ENCODE peak calls at places on chromosomes 7 and 10, in seven cellular contexts. D, V, Y, M, O, P and F are unnamed samples.

GRCh38 chr7:134317434-134317833 is 704 bp upstream of the SLC35B4 start:
- DNase-seq in D (no peak), V (no peak), Y (no peak), M (no peak), O (no peak), P (no peak), F (no peak)

GRCh38 chr7:39565538-39565937 is 666 bp upstream of the YAE1 start:
- DNase-seq in D (no peak), V (no peak), Y (no peak), M (no peak), O (no peak), P (no peak), F (no peak)

GRCh38 chr10:32347363-32347735 is 391 bp upstream of the EPC1 start:
- DNase-seq in D (no peak), V (no peak), Y (no peak), M (no peak), O (no peak), P (no peak), F (no peak)

GRCh38 chr7:151768805-151769188 is 108.1 kb downstream of the PRKAG2 start:
- DNase-seq in D (no peak), V (no peak), Y (no peak), M (no peak), O (no peak), P (no peak), F (no peak)

GRCh38 chr10:86942441-86943315 is 14.7 kb downstream of the MMRN2 start:
- DNase-seq in D (no peak), V (no peak), Y (no peak), M (no peak), O (no peak), P (no peak), F (no peak)

GRCh38 chr7:138014686-138015085 is 12.8 kb upstream of the CREB3L2 start:
- DNase-seq in D (no peak), V (no peak), Y (no peak), M (no peak), O (no peak), P (no peak), F (no peak)

GRCh38 chr10:88553116-88553752 is 29.9 kb downstream of the RNLS start:
- DNase-seq in D (no peak), V (peak), Y (peak), M (peak), O (peak), P (peak), F (no peak)

GRCh38 chr10:52706347-52707070 is 66.1 kb downstream of the MBL2 start:
- DNase-seq in D (no peak), V (no peak), Y (no peak), M (no peak), O (no peak), P (no peak), F (no peak)

GRCh38 chr10:124132306-124132705 is 38.9 kb upstream of the CHST15 start:
- DNase-seq in D (no peak), V (no peak), Y (no peak), M (no peak), O (no peak), P (no peak), F (no peak)

GRCh38 chr10:121580276-121581116 is 17.7 kb downstream of the FGFR2 start:
- DNase-seq in D (no peak), V (no peak), Y (no peak), M (no peak), O (no peak), P (no peak), F (no peak)

GRCh38 chr10:79314761-79315601 is 32.3 kb upstream of the PPIF start:
- DNase-seq in D (no peak), V (no peak), Y (no peak), M (no peak), O (no peak), P (no peak), F (no peak)

GRCh38 chr7:156236936-156237599 is 403.5 kb upstream of the RNF32 start:
- DNase-seq in D (no peak), V (no peak), Y (no peak), M (no peak), O (no peak), P (no peak), F (no peak)

GRCh38 chr10:14259696-14260595 is 70.8 kb downstream of the FRMD4A start:
- DNase-seq in D (no peak), V (no peak), Y (no peak), M (no peak), O (no peak), P (no peak), F (peak)

GRCh38 chr10:71691405-71691804 is 28.2 kb downstream of the C10orf105 start:
- DNase-seq in D (no peak), V (no peak), Y (no peak), M (no peak), O (no peak), P (no peak), F (no peak)

GRCh38 chr7:111877931-111878330 is 315.6 kb upstream of the IMMP2L start:
- DNase-seq in D (no peak), V (no peak), Y (no peak), M (no peak), O (no peak), P (no peak), F (no peak)

GRCh38 chr7:148738737-148739535 is 40.2 kb downstream of the CUL1 start:
- DNase-seq in D (no peak), V (no peak), Y (no peak), M (no peak), O (no peak), P (no peak), F (no peak)

GRCh38 chr10:124686707-124687376 is 57.3 kb downstream of the FAM53B start:
- DNase-seq in D (no peak), V (no peak), Y (no peak), M (no peak), O (no peak), P (no peak), F (no peak)

GRCh38 chr7:25553005-25553404 is 324.7 kb upstream of the NPVF start:
- DNase-seq in D (no peak), V (no peak), Y (no peak), M (no peak), O (no peak), P (no peak), F (no peak)

GRCh38 chr7:79455173-79455790 is 1.8 kb upstream of the MAGI2 start:
- DNase-seq in D (no peak), V (no peak), Y (no peak), M (no peak), O (no peak), P (no peak), F (no peak)

GRCh38 chr10:63057509-63057908 is 75.6 kb upstream of the NRBF2 start:
- DNase-seq in D (no peak), V (no peak), Y (no peak), M (no peak), O (no peak), P (no peak), F (no peak)

GRCh38 chr10:49350856-49351532 is 44.9 kb downstream of the DRGX start:
- DNase-seq in D (no peak), V (no peak), Y (no peak), M (no peak), O (no peak), P (no peak), F (no peak)

GRCh38 chr7:118214051-118214832 is 10.3 kb upstream of the ANKRD7 start:
- DNase-seq in D (no peak), V (peak), Y (peak), M (peak), O (peak), P (no peak), F (peak)

GRCh38 chr10:3982746-3983442 is 197.9 kb upstream of the KLF6 start:
- DNase-seq in D (no peak), V (no peak), Y (no peak), M (no peak), O (no peak), P (no peak), F (no peak)

GRCh38 chr7:30851651-30852359 is 59.8 kb upstream of the AQP1 start:
- DNase-seq in D (no peak), V (no peak), Y (no peak), M (no peak), O (no peak), P (no peak), F (no peak)

GRCh38 chr10:98415710-98416077 is 712 bp upstream of the PYROXD2 start:
- DNase-seq in D (no peak), V (no peak), Y (no peak), M (no peak), O (no peak), P (no peak), F (no peak)

GRCh38 chr7:32436529-32436928 is 53.7 kb downstream of the LSM5 start:
- DNase-seq in D (no peak), V (no peak), Y (no peak), M (no peak), O (no peak), P (no peak), F (no peak)

GRCh38 chr7:127677433-127678230 is 25.6 kb downstream of the SND1 start:
- DNase-seq in D (peak), V (no peak), Y (no peak), M (no peak), O (no peak), P (no peak), F (no peak)

GRCh38 chr10:103921750-103922195 is 3.8 kb upstream of the STN1 start:
- DNase-seq in D (no peak), V (no peak), Y (no peak), M (peak), O (no peak), P (no peak), F (no peak)

GRCh38 chr7:40219917-40220316 is 85.1 kb downstream of the SUGCT start:
- DNase-seq in D (no peak), V (peak), Y (no peak), M (no peak), O (no peak), P (no peak), F (no peak)